ENCODE peak calls at places on chromosomes 12 and 14, in nine cellular contexts. R is PC-3; M is AG09309; F is heart left ventricle; Y is HCT116; U is transverse colon; D is AG04450; S is A673; E is naive thymus-derived CD4-positive, alpha-beta T cell. C is an unnamed sample.

GRCh38 chr12:120012067-120012621 is 23.1 kb downstream of the BICDL1 start:
- DNase-seq in S (no peak), D (no peak), M (no peak), F (no peak), Y (peak; percentile 18), U (no peak), R (peak; percentile 70), E (peak; percentile 75), C (no peak)

GRCh38 chr14:95891742-95892141 is 15.1 kb downstream of the TUNAR start:
- DNase-seq in S (no peak), U (no peak), D (no peak), R (peak; percentile 70), M (peak; percentile 34), Y (peak; percentile 60), F (no peak), E (no peak), C (no peak)

GRCh38 chr14:54625158-54625557 is 58.2 kb downstream of the SAMD4A start:
- DNase-seq in U (no peak), M (no peak), D (peak; percentile 64), F (no peak), Y (no peak), R (no peak), S (peak; percentile 54), E (no peak), C (no peak)

GRCh38 chr14:105173901-105174894 is 5.6 kb upstream of the JAG2 start:
- DNase-seq in Y (no peak), F (no peak), E (no peak), U (peak; percentile 33), S (no peak), D (no peak), R (no peak), M (no peak), C (peak; percentile 53)

GRCh38 chr12:92085483-92086040 is 60.1 kb downstream of the BTG1 start:
- DNase-seq in S (no peak), M (no peak), R (peak; percentile 54), F (no peak), U (no peak), Y (no peak), D (no peak), E (no peak), C (no peak)

GRCh38 chr12:63982787-63983186 is 138.3 kb downstream of the SRGAP1 start:
- DNase-seq in D (no peak), Y (no peak), S (no peak), F (no peak), M (no peak), U (no peak), R (no peak), E (no peak), C (no peak)

GRCh38 chr12:104761091-104761490 is 197.0 kb downstream of the SLC41A2 start:
- DNase-seq in S (no peak), U (no peak), M (no peak), F (no peak), D (no peak), Y (no peak), E (no peak), R (no peak), C (no peak)

GRCh38 chr14:98198385-98198784 is 1073.6 kb downstream of the BCL11B start:
- DNase-seq in D (no peak), U (peak; percentile 19), Y (no peak), R (peak; percentile 13), E (no peak), F (no peak), S (no peak), M (no peak), C (peak; percentile 98)

GRCh38 chr14:49972840-49973239 is 80.0 kb downstream of the ARF6 start:
- DNase-seq in R (peak; percentile 97), M (peak; percentile 43), S (peak; percentile 49), U (peak; percentile 74), Y (peak; percentile 71), D (peak; percentile 60), E (no peak), F (peak; percentile 39), C (no peak)

GRCh38 chr12:6416596-6416995 is 28.2 kb upstream of the CD27 start:
- DNase-seq in U (no peak), F (no peak), R (no peak), Y (no peak), M (no peak), D (no peak), S (no peak), E (no peak), C (no peak)

GRCh38 chr12:124677552-124678356 is 110.3 kb upstream of the NCOR2 start:
- DNase-seq in M (no peak), D (no peak), S (no peak), U (no peak), Y (no peak), F (no peak), R (no peak), E (no peak), C (no peak)

GRCh38 chr12:118402251-118402650 is 25.9 kb downstream of the SUDS3 start:
- DNase-seq in U (no peak), E (no peak), M (peak; percentile 57), Y (no peak), R (no peak), D (peak; percentile 60), F (no peak), S (no peak), C (no peak)

GRCh38 chr14:24817638-24818053 is 183.7 kb upstream of the GZMB start:
- DNase-seq in S (no peak), Y (no peak), D (no peak), F (no peak), U (peak; percentile 15), M (no peak), R (no peak), E (no peak), C (no peak)

GRCh38 chr12:66709444-66709773 is 30.5 kb upstream of the GRIP1 start:
- DNase-seq in F (no peak), Y (no peak), E (no peak), D (no peak), S (no peak), U (no peak), R (no peak), M (no peak), C (no peak)
- H3K4me3 ChIP-seq in F (no peak overlapping the region), Y (no peak overlapping the region), E (no peak overlapping the region), D (no peak overlapping the region), S (no peak overlapping the region), U (no peak overlapping the region), R (no peak overlapping the region), M (no peak overlapping the region), C (no peak overlapping the region)

GRCh38 chr14:100212476-100213333 is 26.2 kb upstream of the YY1 start:
- DNase-seq in M (no peak), U (no peak), E (no peak), D (no peak), R (no peak), S (no peak), F (no peak), Y (no peak), C (no peak)

GRCh38 chr14:100213956-100214767 is 24.8 kb upstream of the YY1 start:
- DNase-seq in F (peak; percentile 91), D (no peak), S (peak; percentile 95), E (peak; percentile 88), R (peak; percentile 88), U (peak; percentile 96), Y (peak; percentile 77), M (no peak), C (peak; percentile 75)

GRCh38 chr14:100211893-100212292 is 27.1 kb upstream of the YY1 start:
- DNase-seq in D (no peak), Y (no peak), R (no peak), U (no peak), E (no peak), S (no peak), F (no peak), M (no peak), C (no peak)

GRCh38 chr14:100213587-100213955 is 25.4 kb upstream of the YY1 start:
- DNase-seq in S (no peak), U (no peak), M (no peak), Y (no peak), F (no peak), R (no peak), D (no peak), E (no peak), C (no peak)

GRCh38 chr14:100211366-100211765 is 27.6 kb upstream of the YY1 start:
- DNase-seq in F (no peak), S (no peak), D (no peak), Y (no peak), M (no peak), R (no peak), E (no peak), U (no peak), C (no peak)
- H3K4me3 ChIP-seq in F (no peak overlapping the region), S (no peak overlapping the region), D (no peak overlapping the region), Y (no peak overlapping the region), M (no peak overlapping the region), R (no peak overlapping the region), E (no peak overlapping the region), U (no peak overlapping the region), C (no peak overlapping the region)

DNA sequence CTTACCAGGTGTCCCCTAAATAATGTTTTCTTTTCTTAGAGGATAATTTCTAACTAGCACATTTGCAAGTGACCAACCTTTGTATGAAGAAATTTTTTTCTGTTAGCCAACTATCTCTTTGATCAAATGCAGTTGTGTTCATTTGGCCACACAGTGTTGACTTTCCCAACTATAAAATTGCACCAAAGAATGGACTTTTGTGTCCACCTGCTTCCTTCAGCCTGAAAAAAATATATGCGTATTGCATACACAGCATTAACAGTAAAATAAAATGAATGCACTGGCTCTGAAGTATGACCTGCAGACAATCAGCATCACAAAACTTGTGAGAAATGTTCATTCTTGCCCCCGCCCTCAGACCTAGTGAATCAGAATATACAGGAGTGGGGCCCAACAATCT is 342.0 kb downstream of the SEC23A start:
- DNase-seq in E (no peak), R (no peak), S (no peak), Y (no peak), U (no peak), M (no peak), D (no peak), F (no peak), C (no peak)
- H3K4me3 ChIP-seq in E (no peak overlapping the region), R (no peak overlapping the region), S (no peak overlapping the region), Y (no peak overlapping the region), U (no peak overlapping the region), M (no peak overlapping the region), D (no peak overlapping the region), F (no peak overlapping the region), C (no peak overlapping the region)

GRCh38 chr14:101598159-101598558 is 36.9 kb downstream of the DIO3 start:
- DNase-seq in D (no peak), F (no peak), Y (no peak), M (no peak), R (no peak), E (no peak), U (peak; percentile 1), S (no peak), C (no peak)

GRCh38 chr14:101600336-101600890 is 39.1 kb downstream of the DIO3 start:
- DNase-seq in U (no peak), E (no peak), M (no peak), S (no peak), F (no peak), R (no peak), D (no peak), Y (no peak), C (no peak)

GRCh38 chr14:101600891-101601602 is 39.8 kb downstream of the DIO3 start:
- DNase-seq in U (peak; percentile 3), E (no peak), M (no peak), D (no peak), F (no peak), S (no peak), Y (no peak), R (no peak), C (no peak)

GRCh38 chr14:101598571-101599233 is 37.4 kb downstream of the DIO3 start:
- DNase-seq in M (no peak), R (no peak), U (no peak), E (no peak), D (no peak), F (no peak), Y (no peak), S (no peak), C (peak; percentile 80)

GRCh38 chr14:101599234-101599885 is 38.1 kb downstream of the DIO3 start:
- DNase-seq in D (no peak), E (no peak), Y (no peak), U (peak; percentile 1), F (no peak), R (no peak), M (no peak), S (no peak), C (no peak)
- H3K4me3 ChIP-seq in D (no peak overlapping the region), E (no peak overlapping the region), Y (no peak overlapping the region), U (no peak overlapping the region), F (no peak overlapping the region), R (no peak overlapping the region), M (no peak overlapping the region), S (no peak overlapping the region), C (no peak overlapping the region)

C was measured in Jurkat, Clone E6-1.